ENCODE peak calls at places on chromosomes 7 and 10, in four cellular contexts. A, K, P and L are unnamed samples.

GRCh38 chr10:3781458-3782098 is 3.4 kb downstream of the KLF6 start:
- DNase-seq in A (peak; percentile 36), K (peak; percentile 75), P (no peak), L (no peak)

GRCh38 chr7:86667732-86668131 is 24.0 kb downstream of the GRM3 start:
- DNase-seq in A (no peak), K (no peak), P (no peak), L (no peak)

GRCh38 chr7:42406358-42406757 is 169.3 kb upstream of the GLI3 start:
- DNase-seq in A (no peak), K (no peak), P (no peak), L (no peak)

GRCh38 chr10:87660484-87661133 is 931 bp downstream of the PAPSS2 start:
- DNase-seq in A (no peak), K (no peak), P (no peak), L (no peak)

GRCh38 chr10:61283489-61284221 is 169.5 kb downstream of the TMEM26 start:
- DNase-seq in A (no peak), P (no peak), K (no peak), L (no peak)

GRCh38 chr7:40717242-40717641 is 582.4 kb downstream of the SUGCT start:
- DNase-seq in K (no peak), P (peak; percentile 72), A (no peak), L (no peak)

GRCh38 chr7:140035400-140036223 is 27.1 kb downstream of the PARP12 start:
- DNase-seq in P (no peak), A (no peak), K (no peak), L (no peak)

GRCh38 chr10:35011771-35012191 is 78.4 kb downstream of the CUL2 start:
- DNase-seq in P (no peak), K (no peak), A (no peak), L (no peak)